ENCODE peak calls at places on chromosomes 7 and 10, in four cellular contexts. One of them, this sample, is unnamed.

GRCh38 chr7:111564078-111564477 is 1.8 kb upstream of the IMMP2L start:
- DNase-seq in NCI-H1092: no peak
- DNase-seq in glutamatergic neuron: no peak
- DNase-seq in NCI-H774: no peak
- DNase-seq in this sample: no peak

GRCh38 chr10:132282667-132283603 is 24.8 kb downstream of the STK32C start:
- DNase-seq in NCI-H1092: no peak
- DNase-seq in glutamatergic neuron: peak
- DNase-seq in NCI-H774: no peak
- DNase-seq in this sample: no peak

GRCh38 chr7:46682841-46683624 is 762.0 kb upstream of the IGFBP3 start:
- DNase-seq in NCI-H1092: no peak
- DNase-seq in glutamatergic neuron: no peak
- DNase-seq in NCI-H774: no peak
- DNase-seq in this sample: no peak

GRCh38 chr7:142478479-142479220 is 220.8 kb upstream of the PRSS58 start:
- DNase-seq in NCI-H1092: no peak
- DNase-seq in glutamatergic neuron: no peak
- DNase-seq in NCI-H774: no peak
- DNase-seq in this sample: peak

GRCh38 chr7:5143935-5144903 is 45.8 kb upstream of the WIPI2 start:
- DNase-seq in NCI-H1092: peak
- DNase-seq in glutamatergic neuron: no peak
- DNase-seq in NCI-H774: no peak
- DNase-seq in this sample: no peak

GRCh38 chr7:835021-835420 is 2.7 kb downstream of the SUN1 start:
- DNase-seq in NCI-H1092: no peak
- DNase-seq in glutamatergic neuron: no peak
- DNase-seq in NCI-H774: no peak
- DNase-seq in this sample: no peak

GRCh38 chr10:99595770-99596465 is 24.3 kb downstream of the SLC25A28 start:
- DNase-seq in NCI-H1092: no peak
- DNase-seq in glutamatergic neuron: no peak
- DNase-seq in NCI-H774: no peak
- DNase-seq in this sample: no peak

GRCh38 chr10:128540806-128541739 is 414.9 kb upstream of the MKI67 start:
- DNase-seq in NCI-H1092: no peak
- DNase-seq in glutamatergic neuron: peak
- DNase-seq in NCI-H774: no peak
- DNase-seq in this sample: no peak

GRCh38 chr10:85060944-85061343 is 732.6 kb downstream of the CCSER2 start:
- DNase-seq in NCI-H1092: no peak
- DNase-seq in glutamatergic neuron: no peak
- DNase-seq in NCI-H774: no peak
- DNase-seq in this sample: no peak

GRCh38 chr10:93475227-93475626 is 6.9 kb downstream of the MYOF start:
- DNase-seq in NCI-H1092: no peak
- DNase-seq in glutamatergic neuron: no peak
- DNase-seq in NCI-H774: no peak
- DNase-seq in this sample: no peak

GRCh38 chr10:5268234-5268633 is 71.6 kb downstream of the AKR1C4 start:
- DNase-seq in NCI-H1092: no peak
- DNase-seq in glutamatergic neuron: no peak
- DNase-seq in NCI-H774: no peak
- DNase-seq in this sample: no peak

GRCh38 chr10:68871731-68872342 is 29.3 kb upstream of the DDX50 start:
- DNase-seq in NCI-H1092: peak
- DNase-seq in glutamatergic neuron: no peak
- DNase-seq in NCI-H774: peak
- DNase-seq in this sample: no peak

GRCh38 chr10:18906636-18907035 is 142.0 kb upstream of the MALRD1 start:
- DNase-seq in NCI-H1092: no peak
- DNase-seq in glutamatergic neuron: no peak
- DNase-seq in NCI-H774: no peak
- DNase-seq in this sample: no peak

GRCh38 chr10:100728928-100729876 is 16.2 kb upstream of the PAX2 start:
- DNase-seq in NCI-H1092: no peak
- DNase-seq in glutamatergic neuron: peak
- DNase-seq in NCI-H774: no peak
- DNase-seq in this sample: peak

GRCh38 chr10:98006266-98006665 is 24.2 kb downstream of the CRTAC1 start:
- DNase-seq in NCI-H1092: no peak
- DNase-seq in glutamatergic neuron: peak
- DNase-seq in NCI-H774: no peak
- DNase-seq in this sample: no peak

GRCh38 chr7:30142710-30143109 is 7.9 kb downstream of the MTURN start:
- DNase-seq in NCI-H1092: no peak
- DNase-seq in glutamatergic neuron: no peak
- DNase-seq in NCI-H774: peak
- DNase-seq in this sample: no peak

GRCh38 chr10:77643795-77644468 is 6.3 kb upstream of the KCNMA1 start:
- DNase-seq in NCI-H1092: no peak
- DNase-seq in glutamatergic neuron: peak
- DNase-seq in NCI-H774: no peak
- DNase-seq in this sample: peak

GRCh38 chr10:70538731-70539338 is 60.3 kb downstream of the PALD1 start:
- DNase-seq in NCI-H1092: no peak
- DNase-seq in glutamatergic neuron: no peak
- DNase-seq in NCI-H774: no peak
- DNase-seq in this sample: no peak

This sample was measured in GDM1.